ENCODE peak calls at places on chromosomes 7 and 10, in seven cellular contexts. T is GM13976; C is ascending aorta; Z is K562; X is activated CD8-positive, alpha-beta T cell treated with anti-CD3 and anti-CD28 coated beads for 36 hours; H is activated effector memory CD4-positive, alpha-beta T cell treated with anti-CD3 and anti-CD28 coated beads, Interleukin-2, amount 50 U/mL, for 16 hours; A is NCI-H1092. U is an unnamed sample.

GRCh38 chr7:3974329-3974728 is 673.3 kb downstream of the SDK1 start:
- DNase-seq in Z (no peak), T (no peak), C (no peak), X (no peak), A (no peak), H (no peak), U (no peak)

GRCh38 chr7:87398441-87398840 is 53.0 kb downstream of the CROT start:
- DNase-seq in A (no peak), T (no peak), H (no peak), X (no peak), Z (no peak), C (no peak), U (no peak)

GRCh38 chr10:113071446-113071845 is 121.4 kb downstream of the TCF7L2 start:
- DNase-seq in H (no peak), C (peak; percentile 81), X (no peak), Z (no peak), T (no peak), A (no peak), U (no peak)

GRCh38 chr10:16401416-16401815 is 35.4 kb upstream of the PTER start:
- DNase-seq in Z (no peak), H (no peak), C (no peak), T (no peak), A (no peak), X (no peak), U (no peak)

GRCh38 chr7:80581472-80581871 is 57.0 kb upstream of the CD36 start:
- DNase-seq in H (no peak), T (no peak), A (no peak), X (no peak), C (no peak), Z (no peak), U (no peak)

GRCh38 chr7:48094861-48095293 is 5.8 kb downstream of the UPP1 start:
- DNase-seq in H (no peak), Z (no peak), A (no peak), T (no peak), X (no peak), C (no peak), U (no peak)

GRCh38 chr7:127896683-127897082 is 134.6 kb downstream of the LRRC4 start:
- DNase-seq in H (no peak), X (no peak), Z (no peak), A (no peak), T (no peak), C (no peak), U (no peak)

GRCh38 chr7:40551685-40552576 is 417.1 kb downstream of the SUGCT start:
- DNase-seq in C (no peak), X (peak; percentile 3), Z (no peak), T (no peak), A (no peak), H (no peak), U (no peak)

GRCh38 chr10:132876967-132877366 is 65.4 kb downstream of the CFAP46 start:
- DNase-seq in X (no peak), C (peak; percentile 45), A (no peak), Z (no peak), T (no peak), H (no peak), U (no peak)

GRCh38 chr7:84900215-84900614 is 286.6 kb downstream of the SEMA3D start:
- DNase-seq in A (no peak), C (no peak), H (no peak), X (no peak), Z (no peak), T (no peak), U (no peak)

GRCh38 chr7:46163245-46163644 is 242.2 kb upstream of the IGFBP3 start:
- DNase-seq in H (no peak), C (no peak), Z (no peak), T (no peak), A (no peak), X (no peak), U (peak; percentile 80)

GRCh38 chr7:42342381-42342780 is 105.4 kb upstream of the GLI3 start:
- DNase-seq in A (no peak), X (no peak), C (no peak), H (no peak), T (no peak), Z (no peak), U (no peak)

GRCh38 chr10:128274938-128275337 is 148.7 kb upstream of the MKI67 start:
- DNase-seq in T (no peak), C (no peak), H (no peak), A (no peak), X (peak; percentile 55), Z (no peak), U (no peak)

GRCh38 chr7:55574062-55574717 is 1.9 kb upstream of the VOPP1 start:
- DNase-seq in H (no peak), A (no peak), Z (no peak), X (peak; percentile 54), T (no peak), C (no peak), U (no peak)

GRCh38 chr7:150368884-150369739 is 490 bp downstream of the REPIN1 start:
- DNase-seq in C (peak; percentile 83), Z (peak; percentile 46), X (peak; percentile 63), A (peak; percentile 50), T (peak; percentile 67), H (peak; percentile 86), U (peak; percentile 45)

GRCh38 chr7:26843696-26844095 is 20.7 kb downstream of the SKAP2 start:
- DNase-seq in T (no peak), Z (no peak), X (no peak), C (no peak), H (no peak), A (no peak), U (no peak)

GRCh38 chr10:70232155-70232858 is 922 bp downstream of the PPA1 start:
- DNase-seq in A (no peak), T (peak; percentile 43), X (peak; percentile 66), H (peak; percentile 78), C (no peak), Z (peak; percentile 54), U (peak; percentile 18)

GRCh38 chr7:101494602-101495329 is 132.1 kb downstream of the COL26A1 start:
- DNase-seq in X (no peak), A (no peak), C (no peak), Z (no peak), T (no peak), H (no peak), U (no peak)

GRCh38 chr10:43214071-43214955 is 52.6 kb downstream of the RASGEF1A start:
- DNase-seq in Z (no peak), H (no peak), T (no peak), C (no peak), A (no peak), X (no peak), U (no peak)

GRCh38 chr7:107173191-107173590 is 4.4 kb downstream of the HBP1 start:
- DNase-seq in A (no peak), C (no peak), Z (no peak), H (no peak), X (no peak), T (no peak), U (no peak)

GRCh38 chr7:55056577-55057480 is 38.0 kb downstream of the EGFR start:
- DNase-seq in X (no peak), H (no peak), T (no peak), Z (no peak), A (no peak), C (peak; percentile 84), U (no peak)

GRCh38 chr7:27409776-27410175 is 167.2 kb downstream of the EVX1 start:
- DNase-seq in C (no peak), Z (no peak), X (no peak), A (no peak), H (no peak), T (no peak), U (no peak)

GRCh38 chr10:78028438-78029293 is 649 bp downstream of the POLR3A start:
- DNase-seq in X (peak; percentile 46), T (peak; percentile 48), Z (no peak), H (no peak), A (no peak), C (peak; percentile 68), U (no peak)

GRCh38 chr7:158300427-158300826 is 287.2 kb downstream of the PTPRN2 start:
- DNase-seq in T (no peak), C (no peak), A (no peak), H (no peak), Z (no peak), X (no peak), U (no peak)

GRCh38 chr7:19930051-19930450 is 156.6 kb upstream of the TMEM196 start:
- DNase-seq in H (no peak), C (no peak), X (no peak), A (no peak), Z (no peak), T (no peak), U (no peak)

GRCh38 chr7:35380739-35381224 is 126.9 kb upstream of the TBX20 start:
- DNase-seq in T (no peak), X (no peak), C (no peak), Z (no peak), A (no peak), H (no peak), U (no peak)

U was measured in NCI-H774.